ENCODE peak calls at places on chromosomes 4 and X, in seven cellular contexts. E is kidney tubule cell; C is activated naive CD8-positive, alpha-beta T cell treated with anti-CD3 and anti-CD28 coated beads, Interleukin-2, amount 50 U/mL, for 24 hours; L is COR-L47; Q is stimulated activated CD4-positive, alpha-beta T cell treated with anti-CD3 and anti-CD28 coated beads, Interleukin-15, amount 100 ng/mL, for 1 hour; Y is GM12865; F is mammary epithelial cell. P is an unnamed sample.

GRCh38 chr4:20512980-20513379 is 187.3 kb upstream of the PACRGL start:
- DNase-seq in E (no peak), C (no peak), L (no peak), Q (no peak), Y (no peak), F (no peak), P (peak)

GRCh38 chrX:21932277-21932996 is 8.1 kb upstream of the SMS start:
- DNase-seq in E (peak), C (no peak), L (no peak), Q (no peak), Y (peak), F (peak), P (peak)

GRCh38 chr4:164779811-164780216 is 25.9 kb downstream of the SMIM31 start:
- DNase-seq in E (peak), C (peak), L (peak), Q (no peak), Y (peak), F (peak), P (peak)

GRCh38 chrX:31294475-31294874 is 222.6 kb upstream of the FTHL17 start:
- DNase-seq in E (no peak), C (no peak), L (no peak), Q (no peak), Y (no peak), F (no peak), P (no peak)

GRCh38 chr4:14043203-14043602 is 415.7 kb upstream of the BOD1L1 start:
- DNase-seq in E (no peak), C (no peak), L (no peak), Q (no peak), Y (no peak), F (no peak), P (no peak)

GRCh38 chr4:185040523-185040922 is 22.2 kb downstream of the HELT start:
- DNase-seq in E (peak), C (no peak), L (no peak), Q (no peak), Y (no peak), F (no peak), P (peak)

GRCh38 chr4:123640271-123640670 is 243.7 kb downstream of the SPRY1 start:
- DNase-seq in E (peak), C (no peak), L (no peak), Q (no peak), Y (no peak), F (peak), P (no peak)

GRCh38 chr4:46506876-46507275 is 116.9 kb upstream of the GABRA2 start:
- DNase-seq in E (peak), C (no peak), L (no peak), Q (no peak), Y (no peak), F (peak), P (no peak)

GRCh38 chr4:40306991-40307390 is 28.1 kb upstream of the CHRNA9 start:
- DNase-seq in E (no peak), C (no peak), L (no peak), Q (no peak), Y (no peak), F (no peak), P (no peak)

GRCh38 chr4:148793221-148793620 is 351.0 kb upstream of the NR3C2 start:
- DNase-seq in E (no peak), C (no peak), L (no peak), Q (no peak), Y (no peak), F (no peak), P (no peak)

GRCh38 chr4:914531-914930 is 17.6 kb downstream of the GAK start:
- DNase-seq in E (no peak), C (no peak), L (no peak), Q (no peak), Y (no peak), F (no peak), P (no peak)

GRCh38 chr4:165986956-165987698 is 114.1 kb downstream of the TLL1 start:
- DNase-seq in E (no peak), C (no peak), L (no peak), Q (no peak), Y (no peak), F (no peak), P (no peak)

GRCh38 chr4:66357316-66357715 is 687.0 kb upstream of the EPHA5 start:
- DNase-seq in E (no peak), C (no peak), L (no peak), Q (no peak), Y (no peak), F (peak), P (no peak)

GRCh38 chr4:159428975-159429692 is 326.3 kb downstream of the RAPGEF2 start:
- DNase-seq in E (no peak), C (no peak), L (peak), Q (no peak), Y (no peak), F (no peak), P (no peak)

GRCh38 chr4:21447320-21448055 is 501.1 kb downstream of the KCNIP4 start:
- DNase-seq in E (peak), C (no peak), L (no peak), Q (no peak), Y (no peak), F (peak), P (peak)

GRCh38 chr4:3305610-3306371 is 13.0 kb downstream of the RGS12 start:
- DNase-seq in E (peak), C (no peak), L (no peak), Q (no peak), Y (no peak), F (no peak), P (peak)

GRCh38 chrX:17496407-17496806 is 121.4 kb downstream of the NHS start:
- DNase-seq in E (no peak), C (no peak), L (no peak), Q (no peak), Y (no peak), F (peak), P (peak)

GRCh38 chrX:134949271-134949670 is 41.5 kb upstream of the SMIM10 start:
- DNase-seq in E (no peak), C (no peak), L (no peak), Q (no peak), Y (no peak), F (no peak), P (peak)

GRCh38 chr4:57430706-57431105 is 320.5 kb upstream of the IGFBP7 start:
- DNase-seq in E (no peak), C (no peak), L (no peak), Q (no peak), Y (no peak), F (no peak), P (peak)

GRCh38 chrX:69268637-69269036 is 103.4 kb upstream of the PJA1 start:
- DNase-seq in E (peak), C (no peak), L (no peak), Q (no peak), Y (no peak), F (no peak), P (peak)

GRCh38 chr4:18593297-18594002 is 571.9 kb upstream of the LCORL start:
- DNase-seq in E (peak), C (peak), L (peak), Q (peak), Y (peak), F (peak), P (peak)

GRCh38 chr4:113760852-113761681 is 471 bp downstream of the CAMK2D start:
- DNase-seq in E (peak), C (peak), L (peak), Q (peak), Y (peak), F (peak), P (peak)

GRCh38 chrX:39592776-39593175 is 505.0 kb downstream of the BCOR start:
- DNase-seq in E (peak), C (no peak), L (no peak), Q (no peak), Y (no peak), F (peak), P (no peak)